ENCODE peak calls at places on chromosomes 11 and 22, in ten cellular contexts. P is activated T-cell treated with anti-CD3 and anti-CD28 coated beads for 1 hour, Q is tibial nerve, V is SW 1271, W is DND-41, F is astrocyte of the spinal cord, A is BE2C, M is HT1080, R is GM20000, X is NCI-H2171. G is an unnamed sample.

GRCh38 chr11:102430158-102430836 is 22.3 kb downstream of the TMEM123 start:
- DNase-seq in P (no peak), Q (no peak), V (no peak), W (no peak), F (peak), A (no peak), M (peak), R (peak), X (no peak), G (no peak)

GRCh38 chr22:49639956-49640355 is 187.7 kb downstream of the BRD1 start:
- DNase-seq in P (no peak), Q (no peak), V (no peak), W (no peak), F (no peak), A (no peak), M (no peak), R (no peak), X (no peak), G (no peak)

GRCh38 chr11:7413961-7414728 is 71.2 kb upstream of the OLFML1 start:
- DNase-seq in P (no peak), Q (no peak), V (no peak), W (no peak), F (no peak), A (no peak), M (no peak), R (no peak), X (no peak), G (no peak)

GRCh38 chr22:20437253-20438065 is at the start of gene SCARF2:
- DNase-seq in P (no peak), Q (no peak), V (no peak), W (no peak), F (peak), A (peak), M (no peak), R (peak), X (no peak), G (peak)

GRCh38 chr11:122720482-122720881 is 65.0 kb downstream of the UBASH3B start:
- DNase-seq in P (no peak), Q (no peak), V (no peak), W (peak), F (no peak), A (no peak), M (no peak), R (no peak), X (no peak), G (peak)

GRCh38 chr22:38080847-38081635 is 2.9 kb downstream of the SLC16A8 start:
- DNase-seq in P (no peak), Q (no peak), V (no peak), W (no peak), F (peak), A (peak), M (no peak), R (no peak), X (no peak), G (peak)

GRCh38 chr22:24323695-24324094 is 53.1 kb downstream of the SPECC1L start:
- DNase-seq in P (no peak), Q (no peak), V (no peak), W (no peak), F (no peak), A (no peak), M (no peak), R (no peak), X (no peak), G (no peak)

GRCh38 chr11:79201637-79202347 is 239.0 kb downstream of the TENM4 start:
- DNase-seq in P (no peak), Q (no peak), V (no peak), W (no peak), F (no peak), A (no peak), M (peak), R (no peak), X (no peak), G (no peak)

GRCh38 chr11:32497951-32498350 is 62.6 kb upstream of the WT1 start:
- DNase-seq in P (no peak), Q (no peak), V (no peak), W (no peak), F (no peak), A (no peak), M (no peak), R (no peak), X (no peak), G (no peak)

GRCh38 chr11:127506647-127507046 is 506.1 kb upstream of the KIRREL3 start:
- DNase-seq in P (no peak), Q (no peak), V (no peak), W (no peak), F (no peak), A (no peak), M (no peak), R (no peak), X (no peak), G (no peak)

GRCh38 chr22:27752771-27753170 is 48.8 kb downstream of the MN1 start:
- DNase-seq in P (no peak), Q (no peak), V (no peak), W (no peak), F (no peak), A (no peak), M (peak), R (no peak), X (no peak), G (peak)

GRCh38 chr11:34262601-34263081 is 95.2 kb downstream of the ABTB2 start:
- DNase-seq in P (no peak), Q (no peak), V (no peak), W (no peak), F (no peak), A (no peak), M (no peak), R (no peak), X (no peak), G (no peak)

GRCh38 chr11:99366476-99366992 is 345.8 kb downstream of the CNTN5 start:
- DNase-seq in P (no peak), Q (no peak), V (no peak), W (no peak), F (no peak), A (no peak), M (no peak), R (no peak), X (no peak), G (no peak)

GRCh38 chr11:112962854-112963367 is 1.7 kb downstream of the NCAM1 start:
- DNase-seq in P (no peak), Q (no peak), V (no peak), W (no peak), F (peak), A (peak), M (peak), R (peak), X (peak), G (no peak)

G was measured in fibroblast of pulmonary artery.